ENCODE peak calls at places on chromosome 14, in nine cellular contexts. One of them, this sample, is unnamed. For H3K4me1, the result is how much of the 10 kb centered on the place peaks cover.

GRCh38 chr14:30790827-30791226 is 83.5 kb upstream of the COCH start:
- DNase-seq in ovary: no peak
- DNase-seq in upper lobe of right lung: no peak
- DNase-seq in fibroblast of lung: no peak
- DNase-seq in GM12878: no peak
- DNase-seq in H9: no peak
- DNase-seq in astrocyte: no peak
- DNase-seq in heart left ventricle: no peak
- DNase-seq in psoas muscle: no peak
- DNase-seq in this sample: no peak

GRCh38 chr14:64463198-64463597 is 2.1 kb upstream of the AKAP5 start:
- DNase-seq in ovary: no peak
- DNase-seq in upper lobe of right lung: no peak
- DNase-seq in fibroblast of lung: no peak
- DNase-seq in GM12878: peak
- DNase-seq in H9: no peak
- DNase-seq in astrocyte: no peak
- DNase-seq in heart left ventricle: no peak
- DNase-seq in psoas muscle: no peak
- DNase-seq in this sample: no peak

GRCh38 chr14:33040548-33041140 is 102.0 kb downstream of the NPAS3 start:
- DNase-seq in ovary: no peak
- DNase-seq in upper lobe of right lung: no peak
- DNase-seq in fibroblast of lung: no peak
- DNase-seq in GM12878: peak
- DNase-seq in H9: no peak
- DNase-seq in astrocyte: peak
- DNase-seq in heart left ventricle: no peak
- DNase-seq in psoas muscle: no peak
- DNase-seq in this sample: no peak

GRCh38 chr14:64159588-64159987 is 134.6 kb downstream of the ESR2 start:
- DNase-seq in ovary: no peak
- DNase-seq in upper lobe of right lung: no peak
- DNase-seq in fibroblast of lung: no peak
- DNase-seq in GM12878: no peak
- DNase-seq in H9: no peak
- DNase-seq in astrocyte: no peak
- DNase-seq in heart left ventricle: no peak
- DNase-seq in psoas muscle: no peak
- DNase-seq in this sample: no peak

GRCh38 chr14:24254630-24255392 is 8.2 kb downstream of the TGM1 start:
- DNase-seq in ovary: no peak
- DNase-seq in upper lobe of right lung: no peak
- DNase-seq in fibroblast of lung: no peak
- DNase-seq in GM12878: no peak
- DNase-seq in H9: peak
- DNase-seq in astrocyte: no peak
- DNase-seq in heart left ventricle: no peak
- DNase-seq in psoas muscle: no peak
- DNase-seq in this sample: no peak

GRCh38 chr14:68214431-68214830 is 394.9 kb downstream of the RAD51B start:
- DNase-seq in ovary: no peak
- DNase-seq in upper lobe of right lung: no peak
- DNase-seq in fibroblast of lung: no peak
- DNase-seq in GM12878: no peak
- DNase-seq in H9: no peak
- DNase-seq in astrocyte: no peak
- DNase-seq in heart left ventricle: no peak
- DNase-seq in psoas muscle: no peak
- DNase-seq in this sample: no peak

GRCh38 chr14:81555051-81555450 is 21.4 kb upstream of the SEL1L start:
- DNase-seq in ovary: no peak
- DNase-seq in upper lobe of right lung: no peak
- DNase-seq in fibroblast of lung: no peak
- DNase-seq in GM12878: no peak
- DNase-seq in H9: no peak
- DNase-seq in astrocyte: no peak
- DNase-seq in heart left ventricle: no peak
- DNase-seq in psoas muscle: no peak
- DNase-seq in this sample: no peak

GRCh38 chr14:52400846-52401245 is 86.7 kb downstream of the PTGER2 start:
- DNase-seq in ovary: no peak
- DNase-seq in upper lobe of right lung: no peak
- DNase-seq in fibroblast of lung: no peak
- DNase-seq in GM12878: peak
- DNase-seq in H9: no peak
- DNase-seq in astrocyte: no peak
- DNase-seq in heart left ventricle: no peak
- DNase-seq in psoas muscle: no peak
- DNase-seq in this sample: no peak

GRCh38 chr14:55707365-55707804 is 127.4 kb downstream of the KTN1 start:
- DNase-seq in ovary: no peak
- DNase-seq in upper lobe of right lung: no peak
- DNase-seq in fibroblast of lung: peak
- DNase-seq in GM12878: no peak
- DNase-seq in H9: no peak
- DNase-seq in astrocyte: peak
- DNase-seq in heart left ventricle: no peak
- DNase-seq in psoas muscle: no peak
- DNase-seq in this sample: no peak

GRCh38 chr14:56815301-56815700 is 5.0 kb upstream of the OTX2 start:
- DNase-seq in ovary: no peak
- DNase-seq in upper lobe of right lung: no peak
- DNase-seq in fibroblast of lung: no peak
- DNase-seq in GM12878: no peak
- DNase-seq in H9: no peak
- DNase-seq in astrocyte: no peak
- DNase-seq in heart left ventricle: no peak
- DNase-seq in psoas muscle: no peak
- DNase-seq in this sample: no peak

GRCh38 chr14:77025744-77026165 is 2.8 kb downstream of the IRF2BPL start:
- DNase-seq in ovary: no peak
- DNase-seq in upper lobe of right lung: peak
- DNase-seq in fibroblast of lung: no peak
- DNase-seq in GM12878: no peak
- DNase-seq in H9: no peak
- DNase-seq in astrocyte: no peak
- DNase-seq in heart left ventricle: no peak
- DNase-seq in psoas muscle: peak
- DNase-seq in this sample: peak

GRCh38 chr14:28375295-28375694 is 391.3 kb upstream of the FOXG1 start:
- DNase-seq in ovary: no peak
- DNase-seq in upper lobe of right lung: no peak
- DNase-seq in fibroblast of lung: peak
- DNase-seq in GM12878: no peak
- DNase-seq in H9: peak
- DNase-seq in astrocyte: peak
- DNase-seq in heart left ventricle: no peak
- DNase-seq in psoas muscle: no peak
- DNase-seq in this sample: no peak

GRCh38 chr14:100030441-100031153 is 34.6 kb upstream of the EVL start:
- DNase-seq in ovary: no peak
- DNase-seq in upper lobe of right lung: no peak
- DNase-seq in fibroblast of lung: peak
- DNase-seq in GM12878: no peak
- DNase-seq in H9: no peak
- DNase-seq in astrocyte: peak
- DNase-seq in heart left ventricle: no peak
- DNase-seq in psoas muscle: no peak
- DNase-seq in this sample: no peak

GRCh38 chr14:50056457-50056856 is 59.9 kb downstream of the VCPKMT start:
- DNase-seq in ovary: no peak
- DNase-seq in upper lobe of right lung: peak
- DNase-seq in fibroblast of lung: no peak
- DNase-seq in GM12878: no peak
- DNase-seq in H9: no peak
- DNase-seq in astrocyte: no peak
- DNase-seq in heart left ventricle: no peak
- DNase-seq in psoas muscle: no peak
- DNase-seq in this sample: no peak

GRCh38 chr14:80298491-80299017 is 87.2 kb upstream of the DIO2 start:
- DNase-seq in ovary: no peak
- DNase-seq in upper lobe of right lung: no peak
- DNase-seq in fibroblast of lung: no peak
- DNase-seq in GM12878: no peak
- DNase-seq in H9: no peak
- DNase-seq in astrocyte: no peak
- DNase-seq in heart left ventricle: no peak
- DNase-seq in psoas muscle: no peak
- DNase-seq in this sample: no peak

GRCh38 chr14:80304125-80304766 is 92.9 kb upstream of the DIO2 start:
- DNase-seq in ovary: no peak
- DNase-seq in upper lobe of right lung: no peak
- DNase-seq in fibroblast of lung: no peak
- DNase-seq in GM12878: no peak
- DNase-seq in H9: no peak
- DNase-seq in astrocyte: no peak
- DNase-seq in heart left ventricle: no peak
- DNase-seq in psoas muscle: peak
- DNase-seq in this sample: no peak

GRCh38 chr14:80300351-80300750 is 89.0 kb upstream of the DIO2 start:
- DNase-seq in ovary: no peak
- DNase-seq in upper lobe of right lung: no peak
- DNase-seq in fibroblast of lung: no peak
- DNase-seq in GM12878: no peak
- DNase-seq in H9: no peak
- DNase-seq in astrocyte: no peak
- DNase-seq in heart left ventricle: no peak
- DNase-seq in psoas muscle: no peak
- DNase-seq in this sample: no peak
- TF ChIP-seq CTCF in ovary: no peak
- TF ChIP-seq CTCF in upper lobe of right lung: no peak
- TF ChIP-seq CTCF in fibroblast of lung: no peak
- TF ChIP-seq CTCF in GM12878: no peak
- TF ChIP-seq CTCF in H9: no peak
- TF ChIP-seq CTCF in astrocyte: no peak
- TF ChIP-seq CTCF in heart left ventricle: no peak
- TF ChIP-seq CTCF in psoas muscle: no peak
- TF ChIP-seq CTCF in this sample: no peak

DNA sequence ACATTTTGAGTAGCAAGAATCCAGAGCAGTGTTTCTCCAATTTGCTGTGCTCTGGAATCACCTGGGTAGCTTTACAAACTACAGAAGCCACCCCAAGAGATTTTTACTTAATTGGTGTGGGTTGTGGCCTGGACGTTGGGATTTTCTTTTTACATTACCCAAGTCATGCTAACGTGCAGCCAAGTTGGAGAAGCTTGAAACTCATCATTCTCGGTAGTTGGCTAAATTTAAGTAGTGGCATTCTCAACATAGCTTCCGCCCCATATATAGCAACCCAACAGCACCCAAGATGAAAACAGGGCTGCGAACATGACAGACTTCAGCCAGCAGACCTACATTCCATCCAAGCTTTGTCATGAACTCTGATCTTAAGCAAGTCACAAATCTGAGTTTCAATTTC is 25.0 kb downstream of the DAD1 start:
- DNase-seq in ovary: no peak
- DNase-seq in upper lobe of right lung: no peak
- DNase-seq in fibroblast of lung: no peak
- DNase-seq in GM12878: peak
- DNase-seq in H9: no peak
- DNase-seq in astrocyte: no peak
- DNase-seq in heart left ventricle: no peak
- DNase-seq in psoas muscle: no peak
- DNase-seq in this sample: no peak
- H3K4me1 ChIP-seq in ovary: under half
- H3K4me1 ChIP-seq in upper lobe of right lung: half or more
- H3K4me1 ChIP-seq in fibroblast of lung: under half
- H3K4me1 ChIP-seq in GM12878: half or more
- H3K4me1 ChIP-seq in H9: under half
- H3K4me1 ChIP-seq in astrocyte: under half
- H3K4me1 ChIP-seq in heart left ventricle: under half
- H3K4me1 ChIP-seq in psoas muscle: half or more
- H3K4me1 ChIP-seq in this sample: under half

GRCh38 chr14:79199217-79199616 is 1012.1 kb downstream of the DIO2 start:
- DNase-seq in ovary: no peak
- DNase-seq in upper lobe of right lung: no peak
- DNase-seq in fibroblast of lung: no peak
- DNase-seq in GM12878: no peak
- DNase-seq in H9: no peak
- DNase-seq in astrocyte: no peak
- DNase-seq in heart left ventricle: no peak
- DNase-seq in psoas muscle: no peak
- DNase-seq in this sample: no peak
- TF ChIP-seq CTCF in ovary: no peak
- TF ChIP-seq CTCF in upper lobe of right lung: no peak
- TF ChIP-seq CTCF in fibroblast of lung: no peak
- TF ChIP-seq CTCF in GM12878: no peak
- TF ChIP-seq CTCF in H9: no peak
- TF ChIP-seq CTCF in astrocyte: no peak
- TF ChIP-seq CTCF in heart left ventricle: no peak
- TF ChIP-seq CTCF in psoas muscle: no peak
- TF ChIP-seq CTCF in this sample: no peak

GRCh38 chr14:88044782-88045446 is 40.0 kb downstream of the GPR65 start:
- DNase-seq in ovary: no peak
- DNase-seq in upper lobe of right lung: no peak
- DNase-seq in fibroblast of lung: no peak
- DNase-seq in GM12878: no peak
- DNase-seq in H9: no peak
- DNase-seq in astrocyte: no peak
- DNase-seq in heart left ventricle: no peak
- DNase-seq in psoas muscle: no peak
- DNase-seq in this sample: no peak

GRCh38 chr14:88043523-88043922 is 38.6 kb downstream of the GPR65 start:
- DNase-seq in ovary: no peak
- DNase-seq in upper lobe of right lung: no peak
- DNase-seq in fibroblast of lung: no peak
- DNase-seq in GM12878: no peak
- DNase-seq in H9: no peak
- DNase-seq in astrocyte: no peak
- DNase-seq in heart left ventricle: no peak
- DNase-seq in psoas muscle: no peak
- DNase-seq in this sample: no peak

GRCh38 chr14:88045705-88046104 is 40.8 kb downstream of the GPR65 start:
- DNase-seq in ovary: no peak
- DNase-seq in upper lobe of right lung: no peak
- DNase-seq in fibroblast of lung: no peak
- DNase-seq in GM12878: no peak
- DNase-seq in H9: no peak
- DNase-seq in astrocyte: no peak
- DNase-seq in heart left ventricle: no peak
- DNase-seq in psoas muscle: peak
- DNase-seq in this sample: peak

GRCh38 chr14:88044129-88044727 is 39.3 kb downstream of the GPR65 start:
- DNase-seq in ovary: no peak
- DNase-seq in upper lobe of right lung: no peak
- DNase-seq in fibroblast of lung: no peak
- DNase-seq in GM12878: no peak
- DNase-seq in H9: no peak
- DNase-seq in astrocyte: no peak
- DNase-seq in heart left ventricle: no peak
- DNase-seq in psoas muscle: no peak
- DNase-seq in this sample: no peak

GRCh38 chr14:88049271-88049670 is 44.3 kb downstream of the GPR65 start:
- DNase-seq in ovary: no peak
- DNase-seq in upper lobe of right lung: no peak
- DNase-seq in fibroblast of lung: no peak
- DNase-seq in GM12878: no peak
- DNase-seq in H9: no peak
- DNase-seq in astrocyte: no peak
- DNase-seq in heart left ventricle: no peak
- DNase-seq in psoas muscle: no peak
- DNase-seq in this sample: no peak
- H3K4me1 ChIP-seq in ovary: under half
- H3K4me1 ChIP-seq in upper lobe of right lung: under half
- H3K4me1 ChIP-seq in fibroblast of lung: under half
- H3K4me1 ChIP-seq in GM12878: under half
- H3K4me1 ChIP-seq in H9: under half
- H3K4me1 ChIP-seq in astrocyte: under half
- H3K4me1 ChIP-seq in heart left ventricle: under half
- H3K4me1 ChIP-seq in psoas muscle: under half
- H3K4me1 ChIP-seq in this sample: under half

This sample was measured in right lobe of liver.